ENCODE peak calls at places on chromosomes 5 and 9, in eight cellular contexts. U is mammary epithelial cell, P is GM23338, V is neural progenitor cell, T is cardiac fibroblast, H is uterus, F is fibroblast of pulmonary artery, Y is PC-9. Z is an unnamed sample.

GRCh38 chr5:174532453-174533126 is 191.8 kb upstream of the MSX2 start:
- DNase-seq in U (peak; percentile 93), F (peak; percentile 97), P (peak; percentile 90), V (peak; percentile 89), T (peak; percentile 95), Y (peak; percentile 84), H (peak; percentile 39), Z (peak; percentile 82)

GRCh38 chr9:88052446-88052845 is 78.1 kb upstream of the CDK20 start:
- DNase-seq in T (no peak), H (no peak), V (no peak), U (no peak), P (no peak), Y (no peak), F (no peak), Z (no peak)

GRCh38 chr5:90909945-90910344 is 351.3 kb downstream of the ADGRV1 start:
- DNase-seq in H (no peak), V (no peak), F (no peak), T (no peak), U (no peak), Y (no peak), P (no peak), Z (no peak)

GRCh38 chr5:14035859-14036440 is 91.5 kb upstream of the DNAH5 start:
- DNase-seq in P (peak; percentile 94), H (peak; percentile 25), V (peak; percentile 60), F (peak; percentile 97), T (peak; percentile 83), U (peak; percentile 99), Y (peak; percentile 94), Z (peak; percentile 88)

GRCh38 chr5:151105561-151105960 is 24.7 kb upstream of the TNIP1 start:
- DNase-seq in H (no peak), U (no peak), Y (no peak), V (no peak), F (no peak), P (no peak), T (no peak), Z (no peak)

GRCh38 chr9:80553986-80554715 is 982.4 kb downstream of the TLE4 start:
- DNase-seq in U (no peak), Y (no peak), P (no peak), V (no peak), F (no peak), T (no peak), H (no peak), Z (no peak)

GRCh38 chr5:136802382-136802781 is 437.0 kb upstream of the TRPC7 start:
- DNase-seq in P (peak; percentile 41), U (peak; percentile 14), V (peak; percentile 20), Y (peak; percentile 21), F (peak; percentile 56), H (no peak), T (peak; percentile 60), Z (no peak)

GRCh38 chr5:69367697-69368279 is 1.5 kb downstream of the AK6 start:
- DNase-seq in T (no peak), Y (no peak), F (no peak), P (no peak), U (no peak), H (no peak), V (no peak), Z (no peak)

GRCh38 chr5:173296737-173297676 is 31.2 kb downstream of the STC2 start:
- DNase-seq in P (no peak), H (no peak), F (no peak), Y (no peak), V (peak; percentile 39), U (no peak), T (no peak), Z (no peak)

GRCh38 chr5:18380729-18381362 is 746.6 kb downstream of the TAF11L14 start:
- DNase-seq in V (no peak), U (no peak), P (no peak), T (no peak), F (no peak), H (no peak), Y (no peak), Z (no peak)

GRCh38 chr9:128636556-128637530 is 19.8 kb downstream of the DYNC2I2 start:
- DNase-seq in V (no peak), T (no peak), P (no peak), F (no peak), U (no peak), H (no peak), Y (peak; percentile 78), Z (no peak)

GRCh38 chr5:62340392-62340791 is 34.4 kb downstream of the KIF2A start:
- DNase-seq in V (peak; percentile 10), T (peak; percentile 28), F (peak; percentile 11), Y (no peak), H (no peak), P (peak; percentile 66), U (no peak), Z (no peak)

GRCh38 chr5:11143456-11144267 is 382.6 kb upstream of the DAP start:
- DNase-seq in U (no peak), Y (no peak), V (no peak), H (no peak), P (no peak), F (no peak), T (no peak), Z (no peak)

GRCh38 chr5:120848883-120849282 is 384.8 kb downstream of the PRR16 start:
- DNase-seq in H (no peak), P (peak; percentile 61), F (no peak), Y (no peak), T (no peak), U (no peak), V (peak; percentile 18), Z (no peak)
- TF ChIP-seq CTCF in H (no peak), P (no peak), F (no peak), Y (no peak), T (no peak), U (no peak), V (no peak), Z (no peak)

GRCh38 chr5:76583163-76584047 is 39.8 kb downstream of the F2RL2 start:
- DNase-seq in F (peak; percentile 65), P (no peak), T (peak; percentile 52), Y (no peak), U (no peak), V (no peak), H (no peak), Z (no peak)
- TF ChIP-seq CTCF in F (peak; percentile 60), P (peak; percentile 58), T (peak; percentile 46), Y (peak; percentile 68), U (peak; percentile 26), V (peak; percentile 45), H (no peak), Z (peak; percentile 30)

GRCh38 chr5:60395712-60396329 is 304.1 kb downstream of the DEPDC1B start:
- DNase-seq in V (peak; percentile 15), Y (no peak), T (no peak), F (no peak), H (no peak), U (no peak), P (peak; percentile 43), Z (no peak)
- TF ChIP-seq CTCF in V (peak; percentile 25), Y (no peak), T (no peak), F (no peak), H (no peak), U (no peak), P (peak; percentile 45), Z (no peak)

GRCh38 chr9:68672625-68673024 is 32.4 kb upstream of the PIP5K1B start:
- DNase-seq in V (no peak), Y (no peak), P (no peak), U (no peak), F (no peak), H (no peak), T (no peak), Z (no peak)

GRCh38 chr9:68683433-68683832 is 21.6 kb upstream of the PIP5K1B start:
- DNase-seq in T (no peak), V (no peak), P (no peak), H (no peak), Y (no peak), F (no peak), U (no peak), Z (no peak)

GRCh38 chr9:68678430-68678829 is 26.6 kb upstream of the PIP5K1B start:
- DNase-seq in Y (no peak), T (no peak), P (peak; percentile 73), U (no peak), F (peak; percentile 5), H (peak; percentile 41), V (peak; percentile 54), Z (no peak)
- TF ChIP-seq CTCF in Y (no peak), T (no peak), P (peak; percentile 67), U (no peak), F (peak; percentile 10), H (peak; percentile 25), V (peak; percentile 67), Z (peak; percentile 0)

Z was measured in AG09319.